ENCODE peak calls at places on chromosomes 16 and 17, in ten cellular contexts. N, Y, I, E, V, X, B, G, O and D are unnamed samples.

GRCh38 chr16:70717065-70717464 is 31.2 kb upstream of the MTSS2 start:
- DNase-seq in N (no peak), Y (no peak), I (no peak), E (no peak), V (no peak), X (no peak), B (no peak), G (no peak), O (no peak), D (no peak)

GRCh38 chr17:38969281-38969680 is 2.1 kb upstream of the FBXO47 start:
- DNase-seq in N (no peak), Y (no peak), I (no peak), E (no peak), V (no peak), X (no peak), B (no peak), G (no peak), O (no peak), D (no peak)

GRCh38 chr16:85112364-85112763 is at the start of gene CIBAR2:
- DNase-seq in N (peak; percentile 9), Y (no peak), I (no peak), E (no peak), V (no peak), X (no peak), B (no peak), G (no peak), O (no peak), D (no peak)

GRCh38 chr16:31471875-31472558 is at the start of gene TGFB1I1:
- DNase-seq in N (peak; percentile 5), Y (peak; percentile 81), I (no peak), E (no peak), V (peak; percentile 86), X (peak; percentile 89), B (no peak), G (no peak), O (peak; percentile 95), D (no peak)

GRCh38 chr16:9055661-9056060 is 35.8 kb upstream of the HAPSTR1 start:
- DNase-seq in N (no peak), Y (peak; percentile 81), I (no peak), E (no peak), V (no peak), X (no peak), B (no peak), G (no peak), O (peak; percentile 48), D (no peak)

GRCh38 chr16:4788489-4788889 is 344 bp upstream of the SEPTIN12 start:
- DNase-seq in N (no peak), Y (no peak), I (no peak), E (no peak), V (no peak), X (no peak), B (no peak), G (no peak), O (no peak), D (no peak)

GRCh38 chr17:19295478-19296200 is 58.5 kb downstream of the EPN2 start:
- DNase-seq in N (no peak), Y (no peak), I (no peak), E (no peak), V (no peak), X (no peak), B (no peak), G (no peak), O (no peak), D (no peak)

GRCh38 chr17:74455025-74455585 is 11.3 kb upstream of the CD300A start:
- DNase-seq in N (no peak), Y (no peak), I (no peak), E (no peak), V (no peak), X (peak; percentile 58), B (peak; percentile 40), G (no peak), O (no peak), D (no peak)

GRCh38 chr17:52419256-52419655 is 260.7 kb upstream of the CA10 start:
- DNase-seq in N (no peak), Y (no peak), I (peak; percentile 21), E (peak; percentile 4), V (no peak), X (no peak), B (no peak), G (no peak), O (no peak), D (peak; percentile 83)

GRCh38 chr16:81319221-81319912 is 4.6 kb downstream of the GAN start:
- DNase-seq in N (no peak), Y (peak; percentile 89), I (no peak), E (no peak), V (no peak), X (no peak), B (no peak), G (no peak), O (peak; percentile 81), D (no peak)

GRCh38 chr17:19341641-19342610 is 20.6 kb downstream of the B9D1 start:
- DNase-seq in N (no peak), Y (no peak), I (no peak), E (no peak), V (peak; percentile 42), X (no peak), B (no peak), G (no peak), O (peak; percentile 46), D (no peak)